ENCODE peak calls at places on chromosomes 3 and 15, in six cellular contexts. One of them, this sample, is unnamed.

GRCh38 chr15:59154268-59154667 is 49.3 kb downstream of the CCNB2 start:
- DNase-seq in CD4-positive, CD25-positive, alpha-beta regulatory T cell: no peak
- DNase-seq in IMR-90: no peak
- DNase-seq in left lung: no peak
- DNase-seq in endodermal cell: no peak
- DNase-seq in PC-3: no peak
- DNase-seq in this sample: no peak

GRCh38 chr3:52971895-52972294 is 74.0 kb downstream of the SFMBT1 start:
- DNase-seq in CD4-positive, CD25-positive, alpha-beta regulatory T cell: no peak
- DNase-seq in IMR-90: no peak
- DNase-seq in left lung: no peak
- DNase-seq in endodermal cell: no peak
- DNase-seq in PC-3: no peak
- DNase-seq in this sample: no peak

GRCh38 chr3:117814975-117815374 is 1105.4 kb downstream of the TUSC7 start:
- DNase-seq in endodermal cell: no peak
- DNase-seq in IMR-90: peak; percentile 54
- DNase-seq in PC-3: no peak
- DNase-seq in left lung: no peak
- DNase-seq in CD4-positive, CD25-positive, alpha-beta regulatory T cell: no peak
- DNase-seq in this sample: no peak

GRCh38 chr3:58066842-58067241 is 58.6 kb downstream of the FLNB start:
- DNase-seq in left lung: no peak
- DNase-seq in PC-3: peak; percentile 57
- DNase-seq in IMR-90: peak; percentile 72
- DNase-seq in endodermal cell: no peak
- DNase-seq in CD4-positive, CD25-positive, alpha-beta regulatory T cell: no peak
- DNase-seq in this sample: no peak

GRCh38 chr3:195897081-195897852 is 11.1 kb downstream of the TNK2 start:
- DNase-seq in IMR-90: peak; percentile 74
- DNase-seq in CD4-positive, CD25-positive, alpha-beta regulatory T cell: no peak
- DNase-seq in left lung: peak; percentile 70
- DNase-seq in PC-3: peak; percentile 83
- DNase-seq in endodermal cell: peak; percentile 64
- DNase-seq in this sample: peak; percentile 81

GRCh38 chr15:72272997-72273352 is 621 bp upstream of the PARP6 start:
- DNase-seq in left lung: no peak
- DNase-seq in PC-3: no peak
- DNase-seq in endodermal cell: no peak
- DNase-seq in IMR-90: no peak
- DNase-seq in CD4-positive, CD25-positive, alpha-beta regulatory T cell: no peak
- DNase-seq in this sample: no peak

GRCh38 chr3:94513600-94513999 is 450.7 kb downstream of the NSUN3 start:
- DNase-seq in endodermal cell: no peak
- DNase-seq in IMR-90: no peak
- DNase-seq in CD4-positive, CD25-positive, alpha-beta regulatory T cell: no peak
- DNase-seq in left lung: no peak
- DNase-seq in PC-3: no peak
- DNase-seq in this sample: no peak

GRCh38 chr3:67048716-67049076 is 50.6 kb downstream of the KBTBD8 start:
- DNase-seq in endodermal cell: no peak
- DNase-seq in IMR-90: no peak
- DNase-seq in PC-3: no peak
- DNase-seq in left lung: no peak
- DNase-seq in CD4-positive, CD25-positive, alpha-beta regulatory T cell: no peak
- DNase-seq in this sample: no peak

GRCh38 chr15:95458736-95459135 is 871.8 kb upstream of the NR2F2 start:
- DNase-seq in left lung: no peak
- DNase-seq in IMR-90: no peak
- DNase-seq in CD4-positive, CD25-positive, alpha-beta regulatory T cell: no peak
- DNase-seq in PC-3: no peak
- DNase-seq in endodermal cell: no peak
- DNase-seq in this sample: no peak

GRCh38 chr15:49900036-49900435 is 219.0 kb downstream of the ATP8B4 start:
- DNase-seq in PC-3: no peak
- DNase-seq in endodermal cell: no peak
- DNase-seq in left lung: no peak
- DNase-seq in IMR-90: peak; percentile 52
- DNase-seq in CD4-positive, CD25-positive, alpha-beta regulatory T cell: no peak
- DNase-seq in this sample: no peak

GRCh38 chr3:190017575-190018288 is 103.0 kb downstream of the P3H2 start:
- DNase-seq in PC-3: peak; percentile 90
- DNase-seq in IMR-90: peak; percentile 84
- DNase-seq in left lung: no peak
- DNase-seq in endodermal cell: peak; percentile 54
- DNase-seq in CD4-positive, CD25-positive, alpha-beta regulatory T cell: no peak
- DNase-seq in this sample: no peak

GRCh38 chr3:57464801-57465200 is 79.3 kb downstream of the DNAH12 start:
- DNase-seq in IMR-90: no peak
- DNase-seq in CD4-positive, CD25-positive, alpha-beta regulatory T cell: no peak
- DNase-seq in left lung: no peak
- DNase-seq in PC-3: peak; percentile 53
- DNase-seq in endodermal cell: no peak
- DNase-seq in this sample: no peak

GRCh38 chr3:151169700-151170224 is 33.3 kb downstream of the GPR171 start:
- DNase-seq in IMR-90: no peak
- DNase-seq in PC-3: no peak
- DNase-seq in CD4-positive, CD25-positive, alpha-beta regulatory T cell: no peak
- DNase-seq in left lung: peak; percentile 79
- DNase-seq in endodermal cell: no peak
- DNase-seq in this sample: peak; percentile 83

GRCh38 chr3:11671648-11672100 is 28.0 kb upstream of the VGLL4 start:
- DNase-seq in left lung: no peak
- DNase-seq in IMR-90: peak; percentile 54
- DNase-seq in endodermal cell: no peak
- DNase-seq in PC-3: peak; percentile 76
- DNase-seq in CD4-positive, CD25-positive, alpha-beta regulatory T cell: no peak
- DNase-seq in this sample: no peak

GRCh38 chr15:90413411-90414379 is 25.7 kb downstream of the IQGAP1 start:
- DNase-seq in CD4-positive, CD25-positive, alpha-beta regulatory T cell: no peak
- DNase-seq in IMR-90: peak; percentile 69
- DNase-seq in endodermal cell: no peak
- DNase-seq in left lung: no peak
- DNase-seq in PC-3: peak; percentile 35
- DNase-seq in this sample: peak; percentile 66
- H3K4me3 ChIP-seq in CD4-positive, CD25-positive, alpha-beta regulatory T cell: peak overlapping the region; percentile 41
- H3K4me3 ChIP-seq in IMR-90: no peak overlapping the region
- H3K4me3 ChIP-seq in endodermal cell: peak overlapping the region; percentile 21
- H3K4me3 ChIP-seq in left lung: peak overlapping the region; percentile 15
- H3K4me3 ChIP-seq in PC-3: no peak overlapping the region
- H3K4me3 ChIP-seq in this sample: no peak overlapping the region

DNA sequence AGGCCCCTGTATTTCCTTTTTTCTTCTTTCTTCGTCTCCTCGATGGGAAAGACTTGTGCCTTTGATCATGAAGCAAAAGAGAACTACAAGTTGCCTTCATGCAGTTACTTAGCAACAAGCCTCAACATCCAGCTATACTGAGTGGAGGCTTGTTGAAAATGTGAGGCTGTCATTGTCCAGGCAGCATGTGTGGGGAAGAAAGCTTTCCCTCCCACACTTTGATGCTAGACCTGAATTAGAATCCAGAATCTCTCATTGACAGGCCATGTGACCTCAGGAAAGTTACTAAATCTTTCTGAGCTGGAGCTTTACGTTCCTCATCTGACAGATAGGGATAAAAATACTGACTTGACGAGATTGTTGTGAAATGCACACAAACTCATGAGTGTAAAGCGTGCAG is 23.7 kb downstream of the IFT122 start:
- DNase-seq in CD4-positive, CD25-positive, alpha-beta regulatory T cell: no peak
- DNase-seq in PC-3: no peak
- DNase-seq in IMR-90: no peak
- DNase-seq in left lung: no peak
- DNase-seq in endodermal cell: no peak
- DNase-seq in this sample: no peak
- H3K36me3 ChIP-seq in CD4-positive, CD25-positive, alpha-beta regulatory T cell: peaks cover 3% of the 10 kb centered on the region
- H3K36me3 ChIP-seq in PC-3: no peaks in the 10 kb centered on the region
- H3K36me3 ChIP-seq in IMR-90: peaks cover 3% of the 10 kb centered on the region
- H3K36me3 ChIP-seq in left lung: no peaks in the 10 kb centered on the region
- H3K36me3 ChIP-seq in endodermal cell: peaks cover 15% of the 10 kb centered on the region
- H3K36me3 ChIP-seq in this sample: peaks cover 3% of the 10 kb centered on the region

DNA sequence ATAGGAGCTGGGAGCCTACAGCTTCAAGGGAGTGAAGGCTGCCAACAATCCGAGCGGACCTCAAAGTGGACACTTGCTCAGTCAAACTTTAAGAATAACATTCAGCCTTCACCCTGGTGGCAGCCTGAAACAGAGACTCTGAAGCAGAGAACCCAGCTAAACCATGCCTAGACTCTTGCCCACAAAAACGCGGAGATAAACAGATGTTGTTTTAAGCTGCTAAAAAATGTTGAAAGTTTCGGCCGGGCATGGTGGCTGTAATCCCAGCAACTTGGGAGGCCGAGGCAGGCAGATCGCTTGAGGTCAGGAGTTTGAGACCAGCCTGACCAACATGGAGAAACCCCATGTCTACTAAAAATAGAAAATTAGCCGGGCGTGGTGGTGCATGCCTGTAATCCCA is 29.8 kb upstream of the TRIM59 start:
- DNase-seq in left lung: no peak
- DNase-seq in CD4-positive, CD25-positive, alpha-beta regulatory T cell: no peak
- DNase-seq in IMR-90: no peak
- DNase-seq in endodermal cell: no peak
- DNase-seq in PC-3: no peak
- DNase-seq in this sample: no peak
- H3K4me3 ChIP-seq in left lung: no peak overlapping the region
- H3K4me3 ChIP-seq in CD4-positive, CD25-positive, alpha-beta regulatory T cell: no peak overlapping the region
- H3K4me3 ChIP-seq in IMR-90: no peak overlapping the region
- H3K4me3 ChIP-seq in endodermal cell: no peak overlapping the region
- H3K4me3 ChIP-seq in PC-3: no peak overlapping the region
- H3K4me3 ChIP-seq in this sample: no peak overlapping the region

DNA sequence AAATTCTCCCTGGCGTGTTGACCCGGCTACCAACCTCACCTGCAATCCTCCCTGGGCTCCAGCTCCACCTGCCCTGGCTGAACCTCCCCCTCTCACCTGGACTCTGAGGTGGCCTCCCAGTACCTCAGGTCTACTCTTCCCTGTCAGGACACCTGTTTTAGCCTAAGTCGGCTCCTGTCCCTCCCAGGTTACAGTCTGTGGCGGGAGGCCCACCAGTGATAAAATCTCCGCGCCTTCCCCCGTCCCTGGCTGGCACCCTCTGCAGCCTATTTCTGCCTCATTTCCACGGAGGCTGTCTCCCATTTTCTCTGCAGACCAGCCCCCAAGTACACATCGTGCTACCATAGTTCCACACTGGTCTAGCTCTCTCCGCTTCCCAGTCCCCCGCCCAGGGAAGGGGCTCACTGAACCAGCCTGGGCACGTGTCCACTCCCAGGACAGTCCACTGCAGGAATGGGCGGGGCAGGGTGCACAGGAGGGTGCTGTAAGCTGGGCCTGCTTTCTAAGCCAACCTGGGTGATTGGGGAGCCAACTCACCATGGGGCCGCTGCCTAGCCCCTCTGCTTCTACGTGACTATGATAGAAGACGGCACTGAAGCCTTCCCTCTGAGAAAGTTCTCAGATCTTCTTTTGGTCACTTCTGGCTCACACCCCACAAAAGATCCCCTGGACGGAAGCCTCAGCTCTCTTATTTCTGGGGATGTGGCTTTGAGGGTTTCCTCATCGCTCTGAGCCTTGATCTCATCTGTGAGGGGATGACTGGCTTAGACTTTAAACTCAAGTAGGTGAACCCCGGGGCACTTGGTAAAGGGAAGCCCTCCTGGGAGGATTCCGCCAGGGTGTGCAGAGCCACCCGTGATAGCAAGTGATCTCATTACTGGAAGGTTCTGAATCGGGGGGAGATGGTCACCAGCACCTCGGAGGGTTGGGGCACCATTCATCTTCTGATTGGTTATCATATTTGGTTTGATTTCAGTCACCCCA is 96.6 kb downstream of the NSMCE3 start:
- DNase-seq in PC-3: no peak
- DNase-seq in CD4-positive, CD25-positive, alpha-beta regulatory T cell: no peak
- DNase-seq in left lung: no peak
- DNase-seq in IMR-90: no peak
- DNase-seq in endodermal cell: no peak
- DNase-seq in this sample: no peak
- H3K36me3 ChIP-seq in PC-3: no peaks in the 10 kb centered on the region
- H3K36me3 ChIP-seq in CD4-positive, CD25-positive, alpha-beta regulatory T cell: no peaks in the 10 kb centered on the region
- H3K36me3 ChIP-seq in left lung: no peaks in the 10 kb centered on the region
- H3K36me3 ChIP-seq in IMR-90: no peaks in the 10 kb centered on the region
- H3K36me3 ChIP-seq in endodermal cell: no peaks in the 10 kb centered on the region
- H3K36me3 ChIP-seq in this sample: no peaks in the 10 kb centered on the region

GRCh38 chr3:55607844-55608243 is 120.7 kb upstream of the WNT5A start:
- DNase-seq in endodermal cell: no peak
- DNase-seq in PC-3: no peak
- DNase-seq in CD4-positive, CD25-positive, alpha-beta regulatory T cell: no peak
- DNase-seq in left lung: no peak
- DNase-seq in IMR-90: no peak
- DNase-seq in this sample: no peak

GRCh38 chr3:55607175-55607574 is 120.1 kb upstream of the WNT5A start:
- DNase-seq in left lung: no peak
- DNase-seq in CD4-positive, CD25-positive, alpha-beta regulatory T cell: no peak
- DNase-seq in IMR-90: no peak
- DNase-seq in PC-3: no peak
- DNase-seq in endodermal cell: peak; percentile 88
- DNase-seq in this sample: no peak

GRCh38 chr3:55604414-55604813 is 117.3 kb upstream of the WNT5A start:
- DNase-seq in endodermal cell: no peak
- DNase-seq in left lung: no peak
- DNase-seq in PC-3: no peak
- DNase-seq in CD4-positive, CD25-positive, alpha-beta regulatory T cell: no peak
- DNase-seq in IMR-90: no peak
- DNase-seq in this sample: no peak

GRCh38 chr3:55605837-55606236 is 118.7 kb upstream of the WNT5A start:
- DNase-seq in left lung: no peak
- DNase-seq in endodermal cell: no peak
- DNase-seq in IMR-90: no peak
- DNase-seq in CD4-positive, CD25-positive, alpha-beta regulatory T cell: no peak
- DNase-seq in PC-3: no peak
- DNase-seq in this sample: no peak

GRCh38 chr3:55604846-55605245 is 117.7 kb upstream of the WNT5A start:
- DNase-seq in endodermal cell: no peak
- DNase-seq in left lung: no peak
- DNase-seq in IMR-90: no peak
- DNase-seq in PC-3: no peak
- DNase-seq in CD4-positive, CD25-positive, alpha-beta regulatory T cell: no peak
- DNase-seq in this sample: no peak
- H3K4me3 ChIP-seq in endodermal cell: no peak overlapping the region
- H3K4me3 ChIP-seq in left lung: no peak overlapping the region
- H3K4me3 ChIP-seq in IMR-90: no peak overlapping the region
- H3K4me3 ChIP-seq in PC-3: no peak overlapping the region
- H3K4me3 ChIP-seq in CD4-positive, CD25-positive, alpha-beta regulatory T cell: no peak overlapping the region
- H3K4me3 ChIP-seq in this sample: no peak overlapping the region

This sample was measured in aorta.